ENCODE peak calls at places on chromosome 3, in eight cellular contexts. A is OCI-LY7, B is fibroblast of lung, P is brain microvascular endothelial cell, S is A549, V is astrocyte of the cerebellum, R is uterus, H is RWPE1. J is an unnamed sample.

GRCh38 chr3:71173421-71173975 is 410.0 kb downstream of the FOXP1 start:
- DNase-seq in A (no peak), B (peak), P (peak), S (no peak), V (peak), R (no peak), H (no peak), J (no peak)

GRCh38 chr3:138331143-138331894 is 1.7 kb upstream of the NME9 start:
- DNase-seq in A (peak), B (no peak), P (peak), S (peak), V (no peak), R (no peak), H (no peak), J (no peak)

GRCh38 chr3:45583021-45583851 is 11.3 kb upstream of the LIMD1 start:
- DNase-seq in A (no peak), B (peak), P (no peak), S (no peak), V (no peak), R (peak), H (no peak), J (no peak)

GRCh38 chr3:16828815-16829214 is 55.9 kb upstream of the PLCL2 start:
- DNase-seq in A (peak), B (peak), P (peak), S (peak), V (no peak), R (no peak), H (no peak), J (peak)

GRCh38 chr3:136819784-136820640 is 1.1 kb downstream of the SLC35G2 start:
- DNase-seq in A (no peak), B (peak), P (peak), S (peak), V (no peak), R (peak), H (peak), J (peak)

GRCh38 chr3:183914856-183915255 is 30.2 kb upstream of the PARL start:
- DNase-seq in A (no peak), B (no peak), P (no peak), S (no peak), V (no peak), R (no peak), H (no peak), J (no peak)

GRCh38 chr3:21654662-21655061 is 96.3 kb downstream of the ZNF385D start:
- DNase-seq in A (no peak), B (peak), P (peak), S (no peak), V (peak), R (no peak), H (no peak), J (no peak)

GRCh38 chr3:122508135-122508914 is 6.4 kb downstream of the KPNA1 start:
- DNase-seq in A (no peak), B (no peak), P (no peak), S (no peak), V (no peak), R (no peak), H (no peak), J (no peak)

GRCh38 chr3:178562143-178562868 is 26.1 kb downstream of the KCNMB2 start:
- DNase-seq in A (no peak), B (peak), P (peak), S (no peak), V (peak), R (no peak), H (no peak), J (no peak)

GRCh38 chr3:62686916-62687315 is 188.3 kb downstream of the CADPS start:
- DNase-seq in A (no peak), B (no peak), P (no peak), S (no peak), V (no peak), R (no peak), H (no peak), J (no peak)

GRCh38 chr3:170117134-170117533 is 64.4 kb downstream of the PHC3 start:
- DNase-seq in A (peak), B (peak), P (peak), S (peak), V (no peak), R (no peak), H (peak), J (no peak)

GRCh38 chr3:98985406-98985805 is 83.9 kb upstream of the DCBLD2 start:
- DNase-seq in A (no peak), B (peak), P (no peak), S (peak), V (no peak), R (no peak), H (no peak), J (no peak)
- TF ChIP-seq CTCF in A (no peak), B (no peak), P (no peak), S (peak), V (no peak), R (no peak), H (no peak), J (no peak)

GRCh38 chr3:148883163-148883562 is 18.1 kb downstream of the CPA3 start:
- DNase-seq in A (no peak), B (no peak), P (no peak), S (no peak), V (no peak), R (no peak), H (no peak), J (no peak)

GRCh38 chr3:148881286-148881685 is 16.2 kb downstream of the CPA3 start:
- DNase-seq in A (no peak), B (peak), P (no peak), S (no peak), V (peak), R (no peak), H (no peak), J (no peak)

GRCh38 chr3:148882288-148882687 is 17.2 kb downstream of the CPA3 start:
- DNase-seq in A (no peak), B (peak), P (peak), S (no peak), V (peak), R (no peak), H (no peak), J (no peak)

GRCh38 chr3:148879256-148879655 is 14.2 kb downstream of the CPA3 start:
- DNase-seq in A (no peak), B (no peak), P (no peak), S (no peak), V (no peak), R (no peak), H (no peak), J (no peak)

GRCh38 chr3:148880681-148881080 is 15.6 kb downstream of the CPA3 start:
- DNase-seq in A (peak), B (peak), P (no peak), S (peak), V (no peak), R (no peak), H (no peak), J (peak)
- TF ChIP-seq CTCF in A (peak), B (no peak), P (peak), S (peak), V (peak), R (no peak), H (no peak), J (peak)

DNA sequence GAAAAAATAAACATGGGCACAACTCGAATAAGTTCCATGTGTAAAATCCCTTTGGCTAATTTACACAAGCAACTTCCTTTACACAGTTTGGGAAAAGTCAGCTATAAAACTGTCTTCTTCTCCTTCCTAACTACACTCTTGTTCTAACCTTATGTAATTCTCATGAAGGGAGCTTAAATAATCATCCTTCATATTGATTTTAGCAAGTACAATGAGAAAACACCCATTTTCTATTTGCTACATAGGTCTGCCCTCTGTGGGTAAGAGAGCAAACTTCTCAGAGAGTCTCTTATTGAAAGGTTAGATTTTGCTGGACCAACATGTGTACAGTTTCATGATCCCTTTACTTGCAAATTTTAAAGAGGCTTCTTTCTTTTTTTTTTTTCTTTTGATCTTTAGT is 398.5 kb downstream of the ROBO1 start:
- DNase-seq in A (no peak), B (peak), P (no peak), S (no peak), V (no peak), R (no peak), H (no peak), J (no peak)
- TF ChIP-seq CTCF in A (no peak), B (peak), P (peak), S (no peak), V (peak), R (no peak), H (no peak), J (no peak)

GRCh38 chr3:123584284-123584987 is 417 bp downstream of the HACD2 start:
- DNase-seq in A (peak), B (peak), P (no peak), S (no peak), V (no peak), R (no peak), H (no peak), J (peak)
- TF ChIP-seq CTCF in A (peak), B (no peak), P (no peak), S (no peak), V (no peak), R (peak), H (peak), J (no peak)

DNA sequence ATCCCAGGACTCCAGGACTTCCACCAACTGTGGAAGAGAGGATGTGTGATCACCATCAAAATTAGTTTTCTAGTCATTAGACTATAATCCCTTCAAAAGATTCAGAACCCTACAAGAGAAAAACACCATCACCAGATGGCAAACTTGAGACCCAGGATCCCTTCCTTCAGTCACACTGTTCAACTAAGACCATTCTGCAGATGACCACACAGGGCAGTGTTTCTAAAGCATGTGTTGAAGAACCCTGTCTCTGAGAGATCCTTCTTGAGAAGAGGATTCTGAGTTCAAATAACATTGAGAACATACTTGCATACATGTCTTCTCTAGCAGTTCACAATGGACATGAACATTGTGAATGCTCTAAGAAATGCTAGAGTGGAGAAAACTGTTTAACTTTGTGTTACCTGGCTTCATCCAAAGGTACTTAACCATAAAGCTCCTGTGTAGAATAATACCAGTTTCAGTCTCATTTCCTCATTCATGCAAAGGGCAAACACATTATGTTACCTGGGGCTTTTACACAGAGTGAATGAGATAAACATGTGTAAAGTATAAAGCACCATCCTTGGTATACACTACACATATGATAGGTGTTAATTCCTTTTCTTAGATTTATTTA is 2.4 kb upstream of the ADGRG7 start:
- DNase-seq in A (no peak), B (no peak), P (no peak), S (peak), V (no peak), R (no peak), H (no peak), J (no peak)
- TF ChIP-seq CTCF in A (no peak), B (no peak), P (no peak), S (no peak), V (peak), R (no peak), H (no peak), J (no peak)

DNA sequence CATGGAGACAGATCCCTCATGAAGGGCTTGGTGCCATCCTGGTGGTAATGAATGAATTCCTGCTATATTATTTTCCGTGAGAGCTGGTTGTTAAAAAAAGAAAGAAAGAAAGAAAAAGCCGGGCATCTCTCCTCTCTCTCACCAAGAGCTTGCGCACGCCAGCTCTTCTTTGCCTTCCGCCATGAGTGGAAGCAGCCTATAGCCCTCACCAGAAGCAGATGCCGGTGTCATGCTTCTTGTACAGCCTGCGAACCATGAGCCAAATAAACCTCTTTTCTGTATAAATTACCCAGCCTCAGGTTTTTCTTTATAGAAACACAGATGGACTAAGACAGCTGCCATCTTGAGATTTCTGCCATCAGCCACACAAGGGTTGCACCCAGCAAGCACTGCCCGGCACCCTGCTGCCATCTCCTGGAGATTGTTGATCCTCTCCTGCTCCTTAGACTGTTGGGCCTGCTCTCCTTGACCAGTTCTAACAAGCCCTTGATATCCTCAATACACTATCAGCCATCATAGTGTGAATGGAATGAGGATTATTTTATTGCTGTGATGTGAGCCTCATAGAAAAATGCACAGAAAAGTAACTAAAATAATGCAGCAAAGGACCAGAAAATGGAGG is 3.5 kb upstream of the AHSG start:
- DNase-seq in A (peak), B (no peak), P (peak), S (peak), V (no peak), R (no peak), H (peak), J (peak)
- TF ChIP-seq CTCF in A (peak), B (peak), P (peak), S (no peak), V (no peak), R (no peak), H (no peak), J (peak)

DNA sequence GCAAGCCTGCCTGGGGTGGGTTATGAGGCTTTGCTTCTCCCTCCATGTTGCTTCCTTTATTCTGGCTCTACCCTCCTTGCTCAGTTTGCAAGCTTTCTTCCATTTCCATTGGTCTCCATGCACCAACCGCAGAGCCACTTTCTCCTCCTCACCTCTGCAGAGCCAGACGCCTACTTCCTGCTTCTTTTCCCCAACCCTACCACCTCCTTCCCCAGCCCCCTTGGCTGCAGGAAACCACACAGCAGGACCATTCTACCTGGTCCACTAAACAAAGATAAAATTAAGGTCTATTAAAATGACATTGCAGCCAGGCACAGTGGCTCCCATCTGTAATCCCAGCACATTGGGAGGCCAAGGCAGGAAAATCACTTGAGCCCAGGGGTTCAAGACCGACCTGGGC is 10.0 kb upstream of the CAV3 start:
- DNase-seq in A (no peak), B (no peak), P (no peak), S (no peak), V (no peak), R (no peak), H (no peak), J (no peak)
- TF ChIP-seq CTCF in A (no peak), B (no peak), P (no peak), S (no peak), V (no peak), R (no peak), H (no peak), J (no peak)

DNA sequence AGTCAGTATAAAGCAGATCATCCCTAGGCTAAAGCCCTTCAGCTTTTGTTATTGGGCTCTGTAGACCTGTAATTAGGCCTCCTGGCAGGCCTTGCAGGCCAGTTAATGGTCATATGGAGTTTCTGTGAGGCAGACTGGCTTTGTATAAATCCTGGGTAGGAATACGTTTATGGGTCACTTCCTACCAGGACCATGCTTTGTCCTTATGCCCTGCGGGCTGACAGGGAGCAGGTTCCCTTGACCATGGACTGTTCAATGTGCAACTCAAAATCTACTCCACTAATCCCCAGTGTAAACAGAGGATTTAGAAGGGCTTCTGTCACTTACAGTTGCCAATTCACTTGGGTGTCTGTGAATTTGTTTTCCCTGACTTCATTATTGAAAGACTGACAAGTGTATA is 202.7 kb upstream of the MLF1 start:
- DNase-seq in A (no peak), B (no peak), P (no peak), S (no peak), V (no peak), R (no peak), H (no peak), J (no peak)
- TF ChIP-seq CTCF in A (no peak), B (no peak), P (no peak), S (no peak), V (no peak), R (no peak), H (no peak), J (no peak)

GRCh38 chr3:51384730-51385473 is at the start of gene MANF:
- DNase-seq in A (peak), B (peak), P (peak), S (peak), V (peak), R (peak), H (peak), J (peak)
- TF ChIP-seq CTCF in A (no peak), B (no peak), P (no peak), S (no peak), V (no peak), R (no peak), H (no peak), J (no peak)

J was measured in Calu3.